ENCODE peak calls at places on chromosomes 11 and 22, in six cellular contexts. One of them, this sample, is unnamed.

GRCh38 chr11:121237686-121238658 is 54.6 kb upstream of the SC5D start:
- DNase-seq in mesenchymal stem cell: peak; percentile 40
- DNase-seq in neuronal stem cell: no peak
- DNase-seq in IMR-90: peak; percentile 62
- DNase-seq in H9: no peak
- DNase-seq in H1: no peak
- DNase-seq in this sample: no peak

GRCh38 chr11:102111787-102112653 is 1.8 kb downstream of the YAP1 start:
- DNase-seq in mesenchymal stem cell: peak; percentile 91
- DNase-seq in neuronal stem cell: no peak
- DNase-seq in IMR-90: peak; percentile 94
- DNase-seq in H9: no peak
- DNase-seq in H1: no peak
- DNase-seq in this sample: peak; percentile 86

GRCh38 chr11:67303132-67303988 is at the start of gene SSH3:
- DNase-seq in mesenchymal stem cell: peak; percentile 65
- DNase-seq in neuronal stem cell: peak; percentile 61
- DNase-seq in IMR-90: peak; percentile 34
- DNase-seq in H9: peak; percentile 84
- DNase-seq in H1: peak; percentile 69
- DNase-seq in this sample: peak; percentile 88

GRCh38 chr11:67416416-67417335 is 1.2 kb downstream of the CARNS1 start:
- DNase-seq in mesenchymal stem cell: no peak
- DNase-seq in neuronal stem cell: no peak
- DNase-seq in IMR-90: no peak
- DNase-seq in H9: no peak
- DNase-seq in H1: no peak
- DNase-seq in this sample: no peak

GRCh38 chr11:42243370-42243769 is 783.9 kb upstream of the LRRC4C start:
- DNase-seq in mesenchymal stem cell: no peak
- DNase-seq in neuronal stem cell: no peak
- DNase-seq in IMR-90: no peak
- DNase-seq in H9: no peak
- DNase-seq in H1: no peak
- DNase-seq in this sample: no peak

GRCh38 chr11:119377961-119378667 is 3.4 kb downstream of the USP2 start:
- DNase-seq in mesenchymal stem cell: no peak
- DNase-seq in neuronal stem cell: no peak
- DNase-seq in IMR-90: no peak
- DNase-seq in H9: no peak
- DNase-seq in H1: no peak
- DNase-seq in this sample: no peak

GRCh38 chr11:125376856-125377255 is 119.2 kb downstream of the FEZ1 start:
- DNase-seq in mesenchymal stem cell: no peak
- DNase-seq in neuronal stem cell: no peak
- DNase-seq in IMR-90: no peak
- DNase-seq in H9: no peak
- DNase-seq in H1: no peak
- DNase-seq in this sample: no peak

GRCh38 chr22:47173535-47174021 is 411.1 kb downstream of the TBC1D22A start:
- DNase-seq in mesenchymal stem cell: no peak
- DNase-seq in neuronal stem cell: no peak
- DNase-seq in IMR-90: no peak
- DNase-seq in H9: no peak
- DNase-seq in H1: no peak
- DNase-seq in this sample: no peak

GRCh38 chr11:26958650-26959049 is 35.3 kb upstream of the FIBIN start:
- DNase-seq in mesenchymal stem cell: no peak
- DNase-seq in neuronal stem cell: no peak
- DNase-seq in IMR-90: no peak
- DNase-seq in H9: no peak
- DNase-seq in H1: no peak
- DNase-seq in this sample: no peak

GRCh38 chr22:50078761-50079160 is 6.5 kb downstream of the MLC1 start:
- DNase-seq in mesenchymal stem cell: no peak
- DNase-seq in neuronal stem cell: no peak
- DNase-seq in IMR-90: no peak
- DNase-seq in H9: no peak
- DNase-seq in H1: no peak
- DNase-seq in this sample: no peak

GRCh38 chr11:5611627-5612026 is 13.2 kb upstream of the TRIM34 start:
- DNase-seq in mesenchymal stem cell: no peak
- DNase-seq in neuronal stem cell: no peak
- DNase-seq in IMR-90: no peak
- DNase-seq in H9: no peak
- DNase-seq in H1: no peak
- DNase-seq in this sample: no peak

GRCh38 chr11:120471131-120471530 is 40.4 kb upstream of the GRIK4 start:
- DNase-seq in mesenchymal stem cell: peak; percentile 74
- DNase-seq in neuronal stem cell: no peak
- DNase-seq in IMR-90: peak; percentile 89
- DNase-seq in H9: no peak
- DNase-seq in H1: no peak
- DNase-seq in this sample: no peak

GRCh38 chr11:56876621-56877312 is 111.9 kb upstream of the OR5AK2 start:
- DNase-seq in mesenchymal stem cell: no peak
- DNase-seq in neuronal stem cell: no peak
- DNase-seq in IMR-90: peak; percentile 1
- DNase-seq in H9: no peak
- DNase-seq in H1: no peak
- DNase-seq in this sample: no peak

GRCh38 chr11:107689317-107690202 is 22.3 kb downstream of the SLN start:
- DNase-seq in mesenchymal stem cell: peak; percentile 74
- DNase-seq in neuronal stem cell: peak; percentile 57
- DNase-seq in IMR-90: peak; percentile 51
- DNase-seq in H9: peak; percentile 57
- DNase-seq in H1: peak; percentile 78
- DNase-seq in this sample: peak; percentile 75

GRCh38 chr11:73990727-73991126 is 8.1 kb upstream of the UCP2 start:
- DNase-seq in mesenchymal stem cell: no peak
- DNase-seq in neuronal stem cell: no peak
- DNase-seq in IMR-90: no peak
- DNase-seq in H9: no peak
- DNase-seq in H1: no peak
- DNase-seq in this sample: no peak

GRCh38 chr22:43171019-43171491 is 15.9 kb downstream of the TTLL12 start:
- DNase-seq in mesenchymal stem cell: no peak
- DNase-seq in neuronal stem cell: no peak
- DNase-seq in IMR-90: no peak
- DNase-seq in H9: no peak
- DNase-seq in H1: no peak
- DNase-seq in this sample: no peak

GRCh38 chr22:38953091-38953490 is 4.3 kb upstream of the APOBEC3A start:
- DNase-seq in mesenchymal stem cell: no peak
- DNase-seq in neuronal stem cell: no peak
- DNase-seq in IMR-90: no peak
- DNase-seq in H9: no peak
- DNase-seq in H1: no peak
- DNase-seq in this sample: no peak

GRCh38 chr11:7490054-7490453 is 4.7 kb downstream of the OLFML1 start:
- DNase-seq in mesenchymal stem cell: peak; percentile 9
- DNase-seq in neuronal stem cell: no peak
- DNase-seq in IMR-90: peak; percentile 18
- DNase-seq in H9: no peak
- DNase-seq in H1: no peak
- DNase-seq in this sample: peak; percentile 75

GRCh38 chr22:32325416-32325801 is 32.3 kb upstream of the RFPL3 start:
- DNase-seq in mesenchymal stem cell: no peak
- DNase-seq in neuronal stem cell: no peak
- DNase-seq in IMR-90: no peak
- DNase-seq in H9: no peak
- DNase-seq in H1: no peak
- DNase-seq in this sample: no peak

GRCh38 chr22:38989461-38989860 is 7.3 kb downstream of the APOBEC3B start:
- DNase-seq in mesenchymal stem cell: no peak
- DNase-seq in neuronal stem cell: no peak
- DNase-seq in IMR-90: no peak
- DNase-seq in H9: no peak
- DNase-seq in H1: no peak
- DNase-seq in this sample: no peak

GRCh38 chr11:108891143-108891542 is 226.3 kb downstream of the DDX10 start:
- DNase-seq in mesenchymal stem cell: no peak
- DNase-seq in neuronal stem cell: no peak
- DNase-seq in IMR-90: no peak
- DNase-seq in H9: no peak
- DNase-seq in H1: no peak
- DNase-seq in this sample: no peak

GRCh38 chr11:108890482-108891092 is 225.7 kb downstream of the DDX10 start:
- DNase-seq in mesenchymal stem cell: no peak
- DNase-seq in neuronal stem cell: no peak
- DNase-seq in IMR-90: no peak
- DNase-seq in H9: no peak
- DNase-seq in H1: no peak
- DNase-seq in this sample: no peak

GRCh38 chr11:108887436-108888238 is 222.8 kb downstream of the DDX10 start:
- DNase-seq in mesenchymal stem cell: no peak
- DNase-seq in neuronal stem cell: no peak
- DNase-seq in IMR-90: no peak
- DNase-seq in H9: no peak
- DNase-seq in H1: no peak
- DNase-seq in this sample: peak; percentile 64

GRCh38 chr11:108895579-108896480 is 231.0 kb downstream of the DDX10 start:
- DNase-seq in mesenchymal stem cell: peak; percentile 78
- DNase-seq in neuronal stem cell: no peak
- DNase-seq in IMR-90: peak; percentile 46
- DNase-seq in H9: no peak
- DNase-seq in H1: no peak
- DNase-seq in this sample: no peak

DNA sequence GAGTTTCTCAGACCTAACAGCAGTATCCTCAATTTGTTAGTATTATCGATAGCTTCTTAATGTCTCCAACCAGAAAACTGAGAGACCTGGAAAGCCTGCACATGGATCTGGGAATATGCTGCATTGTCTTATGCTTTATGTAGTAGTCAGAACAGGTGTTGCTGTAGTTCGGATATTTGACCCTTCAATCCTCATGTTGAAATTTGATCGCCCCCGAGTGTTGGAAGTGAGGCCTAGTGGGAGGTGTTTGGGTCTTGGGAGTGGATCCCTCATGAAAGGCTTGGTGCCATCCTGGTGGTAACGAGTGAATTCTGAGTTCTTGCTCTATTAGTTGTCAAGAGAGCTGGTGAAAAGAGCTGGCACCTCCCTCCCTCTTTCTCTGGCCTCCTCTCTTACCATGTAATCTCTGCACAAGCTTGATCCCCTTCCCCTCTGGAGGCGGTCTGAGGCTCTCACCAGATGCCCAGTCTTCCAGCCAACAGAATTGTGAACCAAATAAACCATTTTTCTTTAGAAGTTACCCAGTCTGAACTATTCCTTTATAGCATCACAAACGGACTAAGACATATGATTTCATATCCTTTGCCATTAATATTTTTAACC is 227.1 kb downstream of the DDX10 start:
- DNase-seq in mesenchymal stem cell: no peak
- DNase-seq in neuronal stem cell: no peak
- DNase-seq in IMR-90: no peak
- DNase-seq in H9: no peak
- DNase-seq in H1: no peak
- DNase-seq in this sample: no peak
- H3K18ac ChIP-seq in mesenchymal stem cell: no peak overlapping the region
- H3K18ac ChIP-seq in neuronal stem cell: no peak overlapping the region
- H3K18ac ChIP-seq in IMR-90: no peak overlapping the region
- H3K18ac ChIP-seq in H9: no peak overlapping the region
- H3K18ac ChIP-seq in H1: no peak overlapping the region
- H3K18ac ChIP-seq in this sample: peak overlapping the region; percentile 53

GRCh38 chr11:72251614-72252013 is 7.6 kb upstream of the PHOX2A start:
- DNase-seq in mesenchymal stem cell: no peak
- DNase-seq in neuronal stem cell: no peak
- DNase-seq in IMR-90: no peak
- DNase-seq in H9: no peak
- DNase-seq in H1: no peak
- DNase-seq in this sample: no peak

GRCh38 chr11:72249961-72250360 is 6.0 kb upstream of the PHOX2A start:
- DNase-seq in mesenchymal stem cell: no peak
- DNase-seq in neuronal stem cell: no peak
- DNase-seq in IMR-90: no peak
- DNase-seq in H9: no peak
- DNase-seq in H1: no peak
- DNase-seq in this sample: no peak

GRCh38 chr11:72254299-72254993 is 10.5 kb upstream of the PHOX2A start:
- DNase-seq in mesenchymal stem cell: no peak
- DNase-seq in neuronal stem cell: no peak
- DNase-seq in IMR-90: no peak
- DNase-seq in H9: no peak
- DNase-seq in H1: peak; percentile 23
- DNase-seq in this sample: no peak

GRCh38 chr11:72247584-72247983 is 3.6 kb upstream of the PHOX2A start:
- DNase-seq in mesenchymal stem cell: no peak
- DNase-seq in neuronal stem cell: no peak
- DNase-seq in IMR-90: no peak
- DNase-seq in H9: no peak
- DNase-seq in H1: no peak
- DNase-seq in this sample: no peak

DNA sequence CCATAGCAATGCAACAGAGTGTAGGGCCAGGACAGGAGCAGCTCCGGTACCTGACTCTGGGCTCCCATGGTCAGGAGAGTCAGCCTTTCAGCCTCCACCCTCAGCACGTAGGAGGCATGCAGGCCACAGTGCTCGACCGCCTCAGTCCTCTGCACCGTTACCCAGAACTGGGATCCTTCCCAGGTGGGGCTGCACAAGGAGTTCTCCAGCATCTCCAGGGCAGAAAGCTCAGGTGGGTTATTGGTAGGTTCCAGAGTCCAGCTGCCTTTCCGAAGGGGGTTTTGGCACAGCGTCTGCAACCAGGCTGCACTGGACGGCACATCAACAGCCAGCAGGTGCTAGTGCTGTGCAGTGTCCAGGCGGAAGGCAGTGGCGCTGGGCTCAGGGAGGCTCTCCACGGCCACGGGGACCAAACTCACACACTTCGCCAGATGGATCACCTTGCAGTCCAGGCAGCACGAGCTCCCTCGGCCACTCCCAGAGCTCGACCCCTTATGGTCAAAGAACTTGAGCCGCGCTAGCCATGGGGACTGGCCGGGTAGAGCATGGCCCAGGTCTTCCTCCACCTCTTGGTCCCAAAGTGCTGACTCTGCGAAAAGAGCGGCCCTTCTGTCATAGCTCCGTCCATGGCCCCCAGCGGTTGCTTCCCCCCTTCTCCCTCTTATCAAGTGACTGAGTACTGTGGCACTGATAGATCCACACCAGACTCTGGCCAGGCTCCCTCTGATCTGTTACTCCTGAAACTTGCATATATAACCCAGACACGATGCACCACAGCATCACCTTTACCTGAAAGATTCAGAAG is 6.9 kb upstream of the PHOX2A start:
- DNase-seq in mesenchymal stem cell: no peak
- DNase-seq in neuronal stem cell: no peak
- DNase-seq in IMR-90: no peak
- DNase-seq in H9: no peak
- DNase-seq in H1: peak; percentile 35
- DNase-seq in this sample: no peak
- H4K91ac ChIP-seq in mesenchymal stem cell: no peak overlapping the region
- H4K91ac ChIP-seq in neuronal stem cell: no peak overlapping the region
- H4K91ac ChIP-seq in IMR-90: no peak overlapping the region
- H4K91ac ChIP-seq in H9: no peak overlapping the region
- H4K91ac ChIP-seq in H1: no peak overlapping the region
- H4K91ac ChIP-seq in this sample: no peak overlapping the region

GRCh38 chr11:110855246-110855645 is 143.0 kb upstream of the ARHGAP20 start:
- DNase-seq in mesenchymal stem cell: no peak
- DNase-seq in neuronal stem cell: no peak
- DNase-seq in IMR-90: no peak
- DNase-seq in H9: no peak
- DNase-seq in H1: no peak
- DNase-seq in this sample: no peak
- H3K14ac ChIP-seq in mesenchymal stem cell: no peak overlapping the region
- H3K14ac ChIP-seq in neuronal stem cell: no peak overlapping the region
- H3K14ac ChIP-seq in IMR-90: no peak overlapping the region
- H3K14ac ChIP-seq in H9: no peak overlapping the region
- H3K14ac ChIP-seq in H1: no peak overlapping the region
- H3K14ac ChIP-seq in this sample: no peak overlapping the region

GRCh38 chr11:68461284-68461861 is 821 bp downstream of the PPP6R3 start:
- DNase-seq in mesenchymal stem cell: peak; percentile 47
- DNase-seq in neuronal stem cell: no peak
- DNase-seq in IMR-90: peak; percentile 17
- DNase-seq in H9: no peak
- DNase-seq in H1: no peak
- DNase-seq in this sample: peak; percentile 58
- H3K18ac ChIP-seq in mesenchymal stem cell: peak overlapping the region; percentile 86
- H3K18ac ChIP-seq in neuronal stem cell: peak overlapping the region; percentile 97
- H3K18ac ChIP-seq in IMR-90: no peak overlapping the region
- H3K18ac ChIP-seq in H9: no peak overlapping the region
- H3K18ac ChIP-seq in H1: peak overlapping the region; percentile 32
- H3K18ac ChIP-seq in this sample: peak overlapping the region; percentile 99